ENCODE peak calls at places on chromosomes 11 and 22, in eight cellular contexts. P is ovary, S is PC-3, R is body of pancreas, J is transverse colon, K is SJSA1, F is small intestine, X is breast epithelium. Y is an unnamed sample.

GRCh38 chr11:68912254-68912653 is 8.6 kb downstream of the IGHMBP2 start:
- DNase-seq in J (no peak), K (no peak), P (no peak), R (no peak), F (no peak), S (peak), X (no peak), Y (peak)

GRCh38 chr11:76185511-76185910 is 20.8 kb downstream of the WNT11 start:
- DNase-seq in S (no peak), K (no peak), P (peak), R (no peak), X (no peak), F (no peak), J (no peak), Y (no peak)

GRCh38 chr11:66915046-66915832 is 42.9 kb downstream of the PC start:
- DNase-seq in S (no peak), J (no peak), K (no peak), F (no peak), P (no peak), R (no peak), X (no peak), Y (no peak)

GRCh38 chr11:18265949-18266348 is at the start of gene SAA1:
- DNase-seq in J (no peak), P (no peak), S (no peak), R (no peak), K (no peak), F (no peak), X (peak), Y (no peak)

GRCh38 chr22:44776535-44777363 is 24.4 kb downstream of the ARHGAP8 start:
- DNase-seq in R (no peak), J (peak), S (no peak), P (no peak), X (no peak), K (no peak), F (no peak), Y (peak)

GRCh38 chr11:14971865-14972580 is at the start of gene CALCA:
- DNase-seq in R (no peak), K (no peak), J (no peak), S (no peak), F (no peak), P (no peak), X (no peak), Y (peak)

GRCh38 chr11:130585545-130585944 is 137.1 kb downstream of the ADAMTS15 start:
- DNase-seq in X (no peak), F (no peak), K (no peak), S (peak), P (no peak), J (no peak), R (no peak), Y (peak)

GRCh38 chr11:70630816-70631623 is 232.7 kb downstream of the CTTN start:
- DNase-seq in K (no peak), F (no peak), X (no peak), J (no peak), P (no peak), S (no peak), R (no peak), Y (peak)

GRCh38 chr11:17552392-17553248 is 5.6 kb downstream of the OTOG start:
- DNase-seq in X (peak), K (no peak), F (no peak), S (no peak), P (no peak), J (no peak), R (no peak), Y (peak)

GRCh38 chr11:122559734-122560382 is 95.7 kb upstream of the UBASH3B start:
- DNase-seq in X (no peak), P (no peak), K (no peak), R (no peak), S (peak), J (no peak), F (no peak), Y (no peak)

GRCh38 chr11:113316251-113316650 is 1.9 kb downstream of the TTC12 start:
- DNase-seq in R (no peak), J (no peak), F (no peak), K (no peak), P (no peak), X (no peak), S (no peak), Y (no peak)

GRCh38 chr22:23102002-23102655 is 31.8 kb downstream of the GNAZ start:
- DNase-seq in J (no peak), K (no peak), F (no peak), X (no peak), R (no peak), P (no peak), S (no peak), Y (no peak)

GRCh38 chr22:23099525-23099792 is 29.1 kb downstream of the GNAZ start:
- DNase-seq in X (no peak), F (no peak), J (no peak), P (no peak), K (no peak), R (no peak), S (no peak), Y (no peak)

GRCh38 chr22:23098718-23099524 is 28.6 kb downstream of the GNAZ start:
- DNase-seq in F (peak), R (peak), K (no peak), S (no peak), P (peak), X (no peak), J (peak), Y (no peak)

GRCh38 chr22:23101524-23101923 is 31.2 kb downstream of the GNAZ start:
- DNase-seq in X (no peak), F (no peak), K (no peak), R (no peak), S (no peak), P (no peak), J (no peak), Y (no peak)

DNA sequence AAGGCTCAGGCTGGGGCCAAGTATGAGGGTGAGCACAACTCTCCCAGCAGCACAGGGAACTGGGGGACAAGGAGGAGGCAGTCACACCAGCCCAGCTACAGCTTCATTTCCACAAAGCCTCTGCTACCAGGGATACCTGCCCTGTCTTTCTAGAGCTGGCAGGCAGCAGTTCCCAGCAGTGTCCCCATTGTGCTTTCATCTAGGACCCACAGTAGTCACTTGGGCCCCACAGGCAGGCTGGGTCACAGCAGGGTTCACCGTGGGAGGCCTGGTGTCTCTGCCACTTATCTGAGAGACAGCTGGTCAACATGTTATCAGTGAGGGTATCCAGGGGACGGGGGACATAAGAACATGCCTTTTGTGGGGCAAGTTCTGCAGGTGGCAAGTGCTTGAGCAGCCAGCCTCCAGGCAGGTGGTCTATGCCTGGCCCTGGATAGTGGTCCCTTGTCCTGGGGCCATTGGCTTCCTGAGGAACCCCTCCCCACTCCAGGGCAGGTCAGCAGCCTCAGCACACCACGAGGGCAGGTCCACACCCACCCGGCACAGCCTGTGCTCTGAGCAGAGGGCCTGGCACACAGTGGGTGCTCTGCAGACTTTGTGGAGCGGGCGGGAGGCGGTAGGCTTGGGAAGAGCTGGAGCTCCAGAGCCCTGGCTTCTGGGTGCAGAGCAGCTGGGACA is 29.9 kb downstream of the GNAZ start:
- DNase-seq in S (no peak), R (no peak), K (no peak), F (no peak), P (no peak), X (no peak), J (no peak), Y (no peak)
- H3K27ac ChIP-seq in S (no peak), R (no peak), K (no peak), F (no peak), P (peak), X (no peak), J (no peak), Y (no peak)

DNA sequence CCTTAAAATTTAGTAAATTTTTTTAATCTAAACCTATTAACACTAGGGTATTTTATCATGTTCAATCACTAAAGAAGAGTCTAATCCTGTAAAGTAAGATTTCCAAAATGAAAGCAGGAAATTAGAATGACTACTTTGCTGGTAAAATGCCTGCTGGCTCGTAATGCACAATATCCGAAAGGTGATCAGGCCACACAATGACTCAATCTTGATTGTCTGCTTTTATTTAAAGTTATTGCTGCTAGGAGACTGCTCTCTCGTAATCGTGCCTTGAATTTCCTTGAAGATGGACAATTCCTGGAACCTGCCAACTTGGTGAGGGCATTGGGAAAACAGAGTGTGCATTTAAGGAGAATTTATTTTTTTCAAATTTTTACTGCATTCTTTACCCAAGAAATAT is 1786.5 kb upstream of the RAG2 start:
- DNase-seq in F (no peak), K (no peak), J (no peak), R (no peak), S (peak), P (no peak), X (no peak), Y (no peak)
- H3K27ac ChIP-seq in F (no peak), K (no peak), J (no peak), R (no peak), S (peak), P (no peak), X (no peak), Y (no peak)

DNA sequence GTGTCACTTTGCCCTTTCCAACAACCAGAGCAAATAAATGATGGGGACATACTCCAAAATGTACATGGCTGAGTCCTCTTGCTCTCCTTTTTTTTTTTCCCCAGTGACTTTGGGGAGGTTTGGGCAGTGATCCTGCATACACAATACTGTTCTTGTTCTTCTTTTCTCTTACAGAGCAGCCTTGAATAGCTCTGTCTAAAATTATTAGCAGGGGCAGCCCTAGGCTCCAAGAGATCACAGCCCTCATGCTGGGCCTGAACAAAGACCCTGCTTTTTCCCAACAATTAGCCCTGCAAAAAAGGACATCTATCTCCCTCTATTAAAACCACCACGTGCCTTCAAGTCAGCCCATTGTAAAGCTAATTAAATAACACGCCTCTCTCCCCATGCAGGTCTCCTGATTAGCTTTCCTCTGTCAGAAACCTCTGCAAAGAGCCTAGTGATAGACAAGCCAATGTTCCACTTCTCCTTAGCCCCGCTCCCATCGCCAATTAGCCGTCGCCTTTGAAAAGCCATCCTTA is 54.7 kb downstream of the ETS1 start:
- DNase-seq in K (no peak), S (no peak), X (no peak), P (no peak), J (no peak), F (no peak), R (no peak), Y (no peak)
- H3K27ac ChIP-seq in K (no peak), S (no peak), X (peak), P (no peak), J (no peak), F (no peak), R (no peak), Y (no peak)

GRCh38 chr11:107858217-107859070 is at the start of gene SLC35F2:
- DNase-seq in K (peak), X (peak), R (peak), P (peak), J (peak), S (peak), F (peak), Y (peak)

GRCh38 chr11:107856981-107857517 is 1.5 kb downstream of the SLC35F2 start:
- DNase-seq in X (no peak), F (peak), R (no peak), S (peak), K (no peak), J (peak), P (no peak), Y (no peak)

GRCh38 chr11:107859459-107860239 is 1.1 kb upstream of the SLC35F2 start:
- DNase-seq in S (peak), R (peak), F (peak), J (peak), K (no peak), P (peak), X (peak), Y (peak)

GRCh38 chr11:107857550-107858216 is 904 bp downstream of the SLC35F2 start:
- DNase-seq in J (no peak), F (peak), R (no peak), K (no peak), X (no peak), S (no peak), P (no peak), Y (no peak)

DNA sequence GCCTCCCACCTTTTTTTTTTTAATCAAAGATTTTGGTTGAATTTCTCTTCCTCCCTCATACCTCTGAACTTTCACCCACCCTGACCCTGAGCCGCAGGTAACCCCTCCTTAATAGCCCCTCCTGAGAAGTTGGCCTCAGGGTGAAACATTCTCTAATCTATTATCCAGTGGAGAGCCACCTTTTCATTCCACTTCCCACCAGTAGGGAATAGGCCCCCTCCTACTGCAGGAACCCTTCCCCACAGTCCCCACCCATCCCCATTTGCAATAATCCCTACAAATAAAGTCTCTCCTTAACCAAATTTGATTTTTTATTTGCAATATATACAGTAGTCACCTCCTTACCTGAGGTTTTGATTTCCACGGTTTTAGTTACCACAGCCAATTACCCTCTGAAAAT is 2.1 kb upstream of the SLC35F2 start:
- DNase-seq in R (no peak), X (no peak), J (no peak), S (no peak), K (no peak), F (no peak), P (no peak), Y (no peak)
- H3K27ac ChIP-seq in R (no peak), X (no peak), J (no peak), S (no peak), K (no peak), F (no peak), P (no peak), Y (no peak)

DNA sequence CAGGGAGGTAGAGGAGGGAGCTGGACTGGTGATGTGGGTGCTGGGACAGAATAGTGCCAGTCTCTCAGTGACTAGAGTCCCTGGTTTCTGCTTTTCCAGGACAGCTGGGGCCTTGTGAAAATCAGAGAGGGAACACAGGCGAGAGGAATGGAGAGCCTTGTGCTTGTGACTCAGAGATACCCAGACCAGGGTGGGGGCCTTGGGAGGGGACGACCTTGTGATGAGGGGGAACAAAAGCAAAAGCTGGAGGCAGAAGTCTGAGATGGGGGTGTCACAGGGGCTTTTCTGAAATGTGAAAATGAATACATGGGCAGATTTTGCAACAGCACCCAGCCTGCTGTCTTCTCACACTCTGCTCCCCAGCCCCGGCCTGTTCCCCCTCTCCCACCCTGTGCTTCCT is 3.4 kb upstream of the NR1H3 start:
- DNase-seq in F (no peak), R (no peak), X (no peak), K (no peak), S (no peak), P (no peak), J (peak), Y (no peak)
- H3K27ac ChIP-seq in F (peak), R (peak), X (peak), K (no peak), S (no peak), P (peak), J (peak), Y (peak)

GRCh38 chr22:18146389-18146753 is 3.6 kb upstream of the USP18 start:
- DNase-seq in K (no peak), F (no peak), P (no peak), S (no peak), R (no peak), J (no peak), X (no peak), Y (peak)
- H3K27ac ChIP-seq in K (no peak), F (no peak), P (no peak), S (no peak), R (no peak), J (no peak), X (no peak), Y (no peak)

DNA sequence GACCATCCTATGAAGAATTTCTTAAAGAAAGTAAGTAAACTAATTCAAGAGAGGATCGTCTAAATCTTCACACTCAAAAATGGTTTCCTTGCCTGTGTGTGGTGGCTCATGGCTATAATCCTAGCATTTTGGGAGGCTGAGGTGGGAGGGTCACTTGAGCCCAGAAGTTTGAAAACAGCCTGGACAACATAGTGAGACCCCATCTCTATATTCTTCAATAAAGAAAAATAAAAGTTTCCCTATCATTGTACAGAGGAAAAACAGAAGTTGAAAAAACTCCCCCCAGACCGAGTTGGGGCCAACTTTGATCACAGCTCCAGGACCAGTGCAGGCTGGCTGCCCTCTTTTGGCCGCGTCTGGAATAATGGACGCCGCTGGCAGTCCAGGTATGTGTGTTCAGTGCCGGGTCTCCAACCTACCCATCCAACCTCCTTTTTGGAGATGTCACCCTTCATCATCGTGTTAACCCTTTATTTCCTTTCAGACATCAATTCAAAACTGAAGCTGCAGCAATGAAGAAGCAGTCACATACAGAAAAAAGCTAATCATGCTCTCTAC is 3.0 kb downstream of the RPS25 start:
- DNase-seq in J (no peak), R (peak), F (no peak), S (peak), X (no peak), P (no peak), K (no peak), Y (peak)
- H3K27ac ChIP-seq in J (no peak), R (no peak), F (no peak), S (no peak), X (no peak), P (no peak), K (no peak), Y (no peak)

DNA sequence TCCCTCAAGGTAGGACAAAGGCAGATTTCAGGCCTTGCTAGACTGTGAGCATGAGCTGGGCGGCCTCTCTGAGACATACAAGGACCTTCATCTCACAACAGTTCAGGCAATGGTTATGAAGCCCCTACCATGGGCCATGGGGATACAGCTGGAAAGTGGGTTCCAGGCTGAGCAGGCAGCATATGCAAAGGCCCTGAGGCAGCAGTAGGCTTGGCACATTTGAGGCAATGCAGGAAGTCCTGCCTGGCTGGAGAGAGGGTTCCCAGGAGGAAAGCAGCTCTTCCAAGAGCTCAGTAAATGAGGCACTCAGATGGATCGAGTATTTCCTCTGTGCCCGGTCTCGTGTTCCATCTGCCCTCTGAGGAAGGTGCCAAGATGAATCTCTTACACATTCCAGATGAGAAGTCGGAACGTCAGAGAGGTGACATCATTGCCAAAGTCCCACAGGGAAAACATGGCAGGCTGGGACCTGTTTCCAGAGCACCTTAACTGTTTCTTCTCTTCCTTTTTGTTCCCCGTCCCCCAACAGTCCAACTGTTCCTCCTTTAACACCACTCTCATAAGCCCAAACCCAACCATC is 388.6 kb downstream of the MN1 start:
- DNase-seq in R (no peak), K (no peak), P (no peak), X (no peak), S (no peak), F (no peak), J (no peak), Y (no peak)
- H3K27ac ChIP-seq in R (no peak), K (no peak), P (no peak), X (no peak), S (no peak), F (no peak), J (no peak), Y (no peak)

GRCh38 chr22:19718255-19719054 is 4.2 kb downstream of the SEPTIN5 start:
- DNase-seq in S (no peak), F (no peak), P (no peak), K (no peak), X (no peak), R (no peak), J (no peak), Y (peak)
- H3K27ac ChIP-seq in S (no peak), F (no peak), P (peak), K (peak), X (peak), R (no peak), J (peak), Y (no peak)

GRCh38 chr11:10602945-10603344 is 34.5 kb upstream of the LYVE1 start:
- DNase-seq in K (no peak), F (no peak), X (no peak), P (no peak), J (no peak), S (no peak), R (no peak), Y (no peak)

GRCh38 chr11:10601722-10602281 is 33.3 kb upstream of the LYVE1 start:
- DNase-seq in S (no peak), F (no peak), R (no peak), J (no peak), X (no peak), K (no peak), P (no peak), Y (no peak)

GRCh38 chr11:10600570-10601248 is 32.2 kb upstream of the LYVE1 start:
- DNase-seq in X (no peak), K (no peak), P (no peak), R (no peak), S (no peak), F (no peak), J (no peak), Y (no peak)

GRCh38 chr11:10603721-10604297 is 35.3 kb upstream of the LYVE1 start:
- DNase-seq in X (no peak), F (no peak), P (no peak), R (no peak), S (no peak), J (no peak), K (no peak), Y (no peak)

GRCh38 chr11:10602366-10602765 is 33.9 kb upstream of the LYVE1 start:
- DNase-seq in J (no peak), R (no peak), F (no peak), P (no peak), S (no peak), K (no peak), X (no peak), Y (no peak)
- H3K27ac ChIP-seq in J (peak), R (no peak), F (no peak), P (no peak), S (no peak), K (no peak), X (no peak), Y (no peak)